ENCODE peak calls at places on chromosome 10, in seven cellular contexts. R, G, E, N, B, D and A are unnamed samples.

GRCh38 chr10:58512470-58513188 is at the start of gene BICC1:
- DNase-seq in D (peak; percentile 56), B (no peak), E (peak; percentile 51), G (peak; percentile 67), N (peak; percentile 42), R (peak; percentile 47), A (peak; percentile 84)

GRCh38 chr10:36187382-36188042 is 545.4 kb upstream of the FZD8 start:
- DNase-seq in N (peak; percentile 30), D (no peak), G (no peak), E (no peak), R (no peak), B (no peak), A (peak; percentile 5)

GRCh38 chr10:87816842-87817178 is 1.2 kb downstream of the ATAD1 start:
- DNase-seq in N (no peak), E (no peak), D (no peak), G (no peak), R (no peak), B (no peak), A (no peak)

GRCh38 chr10:92131271-92131820 is 159.5 kb downstream of the CPEB3 start:
- DNase-seq in R (no peak), D (no peak), E (no peak), G (no peak), B (no peak), N (no peak), A (no peak)

GRCh38 chr10:35546824-35547225 is 58.3 kb upstream of the GJD4 start:
- DNase-seq in G (no peak), E (peak; percentile 93), N (no peak), R (no peak), D (no peak), B (no peak), A (no peak)

GRCh38 chr10:14191871-14192270 is 138.9 kb downstream of the FRMD4A start:
- DNase-seq in R (no peak), B (no peak), N (no peak), D (no peak), E (peak; percentile 51), G (no peak), A (no peak)

GRCh38 chr10:52933748-52934147 is 161.2 kb upstream of the MBL2 start:
- DNase-seq in R (no peak), N (no peak), D (no peak), G (no peak), B (no peak), E (no peak), A (no peak)

GRCh38 chr10:29849434-29849833 is 210.0 kb downstream of the JCAD start:
- DNase-seq in D (no peak), E (peak; percentile 98), R (no peak), G (peak; percentile 63), N (no peak), B (no peak), A (no peak)

GRCh38 chr10:13382759-13383753 is 35.0 kb upstream of the SEPHS1 start:
- DNase-seq in E (no peak), D (peak; percentile 66), G (no peak), B (no peak), N (no peak), R (no peak), A (peak; percentile 59)

GRCh38 chr10:82969405-82969804 is 1094.4 kb downstream of the NRG3 start:
- DNase-seq in R (no peak), D (no peak), E (no peak), B (no peak), G (peak; percentile 3), N (no peak), A (peak; percentile 6)

GRCh38 chr10:46553238-46554049 is 3.0 kb downstream of the GPRIN2 start:
- DNase-seq in E (no peak), R (peak; percentile 16), N (peak; percentile 14), B (no peak), G (no peak), D (peak; percentile 4), A (no peak)

GRCh38 chr10:119131512-119132240 is 27.8 kb downstream of the DENND10 start:
- DNase-seq in R (no peak), N (no peak), D (no peak), G (no peak), E (no peak), B (peak; percentile 2), A (no peak)
- H3K4me3 ChIP-seq in R (no peak overlapping the region), N (peak overlapping the region; percentile 58), D (no peak overlapping the region), G (no peak overlapping the region), E (no peak overlapping the region), B (peak overlapping the region; percentile 65), A (no peak overlapping the region)

DNA sequence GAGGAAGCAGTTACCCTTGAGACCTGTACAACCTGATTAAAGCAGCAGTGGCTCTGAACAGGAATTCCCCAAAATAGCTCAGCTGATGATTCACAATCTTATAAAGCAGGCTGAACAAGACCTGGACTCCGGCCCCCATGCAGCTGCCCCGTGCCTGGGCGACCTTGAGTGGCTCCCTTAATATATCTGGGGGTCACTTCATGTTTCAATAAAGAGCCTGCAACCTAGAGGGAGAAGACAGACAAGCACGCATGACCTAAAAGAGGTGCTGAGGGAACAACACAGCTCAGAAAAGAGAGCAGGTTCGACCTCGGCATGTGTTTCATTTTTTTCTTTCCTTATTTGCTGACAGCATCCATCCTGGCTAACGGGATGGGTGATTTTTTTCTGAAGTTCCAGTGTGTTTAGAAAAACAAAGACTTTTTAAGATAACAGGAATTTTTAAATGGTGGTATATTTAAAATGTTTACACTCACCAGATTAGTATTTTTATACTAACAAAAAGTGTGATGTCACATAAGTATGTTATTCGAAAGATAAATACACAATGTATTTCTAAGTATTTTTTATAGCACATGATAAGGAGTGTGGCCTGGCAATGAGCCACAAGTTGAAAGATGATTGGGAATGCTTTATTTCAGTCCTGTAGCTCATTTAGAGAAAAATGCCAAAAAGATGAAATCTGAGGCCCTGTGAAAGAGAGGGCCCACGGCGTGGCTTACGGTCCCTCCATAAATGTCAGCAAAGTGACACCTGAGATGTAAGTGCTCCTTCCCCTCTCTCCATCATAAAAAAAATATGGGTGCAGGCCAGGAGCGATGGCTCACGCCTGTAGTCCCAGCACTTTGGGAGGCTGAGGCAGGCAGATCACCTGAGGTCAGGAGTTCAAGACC is 161.3 kb downstream of the SLIT1 start:
- DNase-seq in G (peak; percentile 72), B (no peak), R (peak; percentile 61), N (no peak), E (peak; percentile 87), D (peak; percentile 69), A (no peak)
- H3K4me3 ChIP-seq in G (no peak overlapping the region), B (no peak overlapping the region), R (no peak overlapping the region), N (no peak overlapping the region), E (peak overlapping the region; percentile 38), D (no peak overlapping the region), A (no peak overlapping the region)

DNA sequence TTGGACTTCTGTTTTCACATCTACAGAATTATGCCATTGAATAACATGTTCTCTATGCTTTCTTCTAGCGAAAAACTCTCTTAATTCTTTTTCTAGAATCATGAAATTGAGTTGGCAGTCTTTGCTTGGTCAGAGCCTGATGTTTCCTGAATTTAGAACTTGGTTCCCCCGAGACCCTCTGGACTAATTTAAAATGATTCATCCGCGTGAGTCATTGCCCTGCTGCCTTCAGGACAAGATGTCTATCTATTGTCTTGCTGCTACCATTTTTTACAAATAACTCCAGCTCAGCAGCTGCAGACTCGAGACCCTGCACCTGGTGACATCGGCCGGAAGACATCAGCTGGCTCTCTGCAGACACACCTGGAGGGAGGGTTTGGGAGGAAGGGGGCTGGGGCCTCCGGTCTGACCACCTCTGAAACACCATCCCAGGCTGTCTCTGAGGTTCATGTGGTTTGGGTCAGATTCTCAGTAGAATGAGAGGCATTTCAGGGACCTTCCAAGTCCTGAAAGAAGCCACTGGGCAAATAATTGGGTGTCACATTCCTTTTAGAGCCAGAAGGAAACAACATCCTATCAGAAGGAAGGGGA is 20.9 kb upstream of the KLF6 start:
- DNase-seq in R (no peak), D (peak; percentile 29), B (peak; percentile 46), G (peak; percentile 78), E (peak; percentile 83), N (peak; percentile 34), A (no peak)
- H3K4me3 ChIP-seq in R (no peak overlapping the region), D (no peak overlapping the region), B (peak overlapping the region; percentile 30), G (no peak overlapping the region), E (peak overlapping the region; percentile 5), N (peak overlapping the region; percentile 42), A (no peak overlapping the region)

DNA sequence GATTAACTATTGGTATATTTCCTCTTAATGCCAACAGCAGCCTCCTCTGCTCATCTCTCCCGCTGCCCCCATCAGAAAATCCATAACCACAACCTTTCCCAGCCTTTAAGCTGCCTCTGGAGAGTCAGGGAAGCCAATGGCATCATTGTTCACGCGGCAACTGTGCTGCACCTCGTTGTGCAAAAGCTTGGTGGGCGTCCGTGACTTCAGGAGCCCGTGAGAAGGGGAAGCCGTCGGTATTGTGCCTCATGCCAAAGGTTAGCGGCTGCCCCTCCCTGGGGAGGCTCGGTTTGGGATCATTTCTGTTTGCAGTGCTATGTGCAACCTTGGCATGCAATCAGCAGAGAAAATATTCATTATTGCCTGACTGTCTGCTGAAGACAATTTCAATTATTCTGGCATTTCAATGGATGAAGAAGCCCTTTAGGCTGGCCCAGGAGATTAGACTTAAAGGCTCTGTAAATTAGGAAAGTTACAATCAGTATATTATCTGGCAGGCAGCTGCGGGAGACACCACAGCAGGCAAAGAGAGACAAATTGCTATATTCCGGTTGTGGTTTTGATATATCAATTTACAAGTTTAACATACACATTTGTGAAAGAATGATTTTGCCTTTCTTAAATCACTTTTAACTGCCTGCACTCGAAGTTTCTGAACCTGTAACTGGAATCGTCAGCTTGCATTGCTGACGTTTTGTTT is 244.5 kb downstream of the GATA3 start:
- DNase-seq in E (no peak), G (no peak), R (no peak), N (no peak), D (no peak), B (no peak), A (no peak)
- H3K4me3 ChIP-seq in E (no peak overlapping the region), G (no peak overlapping the region), R (no peak overlapping the region), N (no peak overlapping the region), D (no peak overlapping the region), B (no peak overlapping the region), A (no peak overlapping the region)

GRCh38 chr10:45418859-45419672 is 45.0 kb downstream of the ALOX5 start:
- DNase-seq in N (peak; percentile 76), B (no peak), R (peak; percentile 62), G (peak; percentile 29), D (peak; percentile 53), E (peak; percentile 12), A (peak; percentile 95)

GRCh38 chr10:45416603-45417002 is 42.6 kb downstream of the ALOX5 start:
- DNase-seq in D (no peak), E (no peak), B (no peak), G (no peak), R (no peak), N (no peak), A (no peak)

GRCh38 chr10:45417746-45418145 is 43.7 kb downstream of the ALOX5 start:
- DNase-seq in B (no peak), R (no peak), E (no peak), D (no peak), N (no peak), G (no peak), A (no peak)

GRCh38 chr10:45419673-45420020 is 45.6 kb downstream of the ALOX5 start:
- DNase-seq in N (no peak), G (no peak), R (no peak), D (no peak), B (no peak), E (no peak), A (peak; percentile 66)

GRCh38 chr10:45418417-45418858 is 44.4 kb downstream of the ALOX5 start:
- DNase-seq in N (no peak), R (no peak), G (no peak), D (no peak), B (no peak), E (no peak), A (peak; percentile 42)
- H3K4me3 ChIP-seq in N (peak overlapping the region; percentile 74), R (no peak overlapping the region), G (peak overlapping the region; percentile 51), D (no peak overlapping the region), B (peak overlapping the region; percentile 62), E (peak overlapping the region; percentile 52), A (peak overlapping the region; percentile 64)